ENCODE peak calls at places on chromosomes 2 and 18, in eight cellular contexts. L is stimulated activated CD4-positive, alpha-beta T cell treated with anti-CD3 and anti-CD28 coated beads, Interleukin-1b, Interleukin-23, amount 100 ng/mL, for 48 hours; T is psoas muscle; Y is tibial artery; Z is lung microvascular endothelial cell; R is activated CD4-positive, alpha-beta T cell treated with anti-CD3 and anti-CD28 coated beads, Interleukin-2, amount 50 U/mL, for 4 hours; O is NCI-H1105 treated with DMSO at 0.1 percent for 48 hours; F is GM12892. S is an unnamed sample.

GRCh38 chr2:187313831-187314230 is 134.2 kb downstream of the CALCRL start:
- DNase-seq in F (no peak), L (no peak), Y (no peak), O (no peak), T (no peak), R (no peak), Z (no peak), S (no peak)

GRCh38 chr2:197360744-197361156 is 50.2 kb upstream of the ANKRD44 start:
- DNase-seq in F (no peak), Y (no peak), T (no peak), O (no peak), R (no peak), Z (no peak), L (no peak), S (no peak)

GRCh38 chr2:132719480-132719879 is 49.5 kb upstream of the LYPD1 start:
- DNase-seq in F (no peak), R (no peak), Z (no peak), L (no peak), Y (no peak), T (no peak), O (no peak), S (no peak)

GRCh38 chr18:76252880-76253279 is 242.2 kb downstream of the ZNF516 start:
- DNase-seq in Z (no peak), O (peak), T (no peak), R (no peak), Y (no peak), F (no peak), L (no peak), S (no peak)

GRCh38 chr2:120743657-120744056 is 8.0 kb downstream of the GLI2 start:
- DNase-seq in R (no peak), F (no peak), Y (peak), L (no peak), Z (no peak), T (no peak), O (no peak), S (no peak)

GRCh38 chr2:18903750-18904149 is 314.4 kb upstream of the NT5C1B start:
- DNase-seq in Y (no peak), R (no peak), L (no peak), T (no peak), O (no peak), Z (no peak), F (peak), S (peak)

GRCh38 chr18:9984025-9984424 is 70.2 kb downstream of the VAPA start:
- DNase-seq in Y (no peak), F (no peak), L (no peak), T (no peak), Z (no peak), R (no peak), O (no peak), S (no peak)

GRCh38 chr18:50590625-50591024 is 30.7 kb downstream of the MAPK4 start:
- DNase-seq in R (no peak), F (no peak), Y (no peak), L (no peak), O (peak), Z (no peak), T (no peak), S (no peak)

GRCh38 chr18:68909579-68909978 is 111.7 kb downstream of the CCDC102B start:
- DNase-seq in R (no peak), F (no peak), L (no peak), Z (no peak), T (no peak), O (no peak), Y (no peak), S (no peak)

GRCh38 chr18:76633504-76634259 is 138.6 kb upstream of the ZNF516 start:
- DNase-seq in Y (no peak), Z (no peak), T (no peak), R (no peak), F (no peak), O (no peak), L (no peak), S (no peak)

GRCh38 chr2:189421644-189422043 is 19.6 kb upstream of the WDR75 start:
- DNase-seq in L (no peak), Z (peak), T (no peak), Y (no peak), F (no peak), R (no peak), O (no peak), S (no peak)

GRCh38 chr2:231523451-231524266 is 6.6 kb downstream of the NMUR1 start:
- DNase-seq in T (no peak), R (no peak), Y (peak), F (no peak), O (no peak), Z (no peak), L (no peak), S (no peak)

GRCh38 chr2:151523825-151524224 is 114.1 kb downstream of the RIF1 start:
- DNase-seq in L (no peak), R (no peak), O (no peak), F (no peak), Z (no peak), Y (no peak), T (no peak), S (no peak)

GRCh38 chr2:26043862-26044736 is 10.2 kb downstream of the RAB10 start:
- DNase-seq in O (no peak), Z (peak), T (peak), F (no peak), R (no peak), Y (no peak), L (no peak), S (no peak)

GRCh38 chr2:60555794-60556161 is 2.3 kb upstream of the BCL11A start:
- DNase-seq in Y (no peak), F (no peak), O (no peak), Z (no peak), T (no peak), L (no peak), R (no peak), S (no peak)

GRCh38 chr18:57084331-57085298 is 62.3 kb upstream of the BOD1L2 start:
- DNase-seq in F (no peak), Z (no peak), Y (no peak), O (no peak), R (no peak), T (no peak), L (no peak), S (peak)

GRCh38 chr2:222418734-222419133 is 5.6 kb upstream of the SGPP2 start:
- DNase-seq in O (no peak), Z (no peak), F (no peak), R (no peak), L (no peak), Y (no peak), T (no peak), S (no peak)

GRCh38 chr18:46756172-46756558 is 688 bp downstream of the ST8SIA5 start:
- DNase-seq in O (no peak), Y (no peak), R (no peak), T (no peak), L (no peak), F (no peak), Z (no peak), S (no peak)

GRCh38 chr2:10079192-10079930 is 850 bp downstream of the CYS1 start:
- DNase-seq in T (peak), O (peak), R (no peak), F (no peak), L (no peak), Y (peak), Z (no peak), S (no peak)

S was measured in GM18507.